ENCODE peak calls at places on chromosome 22, in eight cellular contexts. W is AG04450, P is psoas muscle, L is NCI-H2029 treated with DMSO at 0.1 percent for 48 hours, Z is aorta, I is AG09319, H is NCI-H1930, A is neural progenitor cell. O is an unnamed sample.

GRCh38 chr22:43035250-43035649 is 20.3 kb upstream of the PACSIN2 start:
- DNase-seq in A (no peak), L (no peak), W (no peak), Z (no peak), I (no peak), P (no peak), H (no peak), O (no peak)

GRCh38 chr22:29702025-29702930 is 17.5 kb upstream of the CABP7 start:
- DNase-seq in H (no peak), L (no peak), A (peak; percentile 58), Z (no peak), W (no peak), I (no peak), P (no peak), O (no peak)

GRCh38 chr22:22706253-22706940 is 62.0 kb downstream of the GGTLC2 start:
- DNase-seq in I (no peak), W (no peak), Z (no peak), L (no peak), P (no peak), A (no peak), H (no peak), O (no peak)

GRCh38 chr22:42996646-42997365 is 18.1 kb downstream of the PACSIN2 start:
- DNase-seq in Z (peak; percentile 79), A (no peak), P (no peak), I (no peak), L (no peak), H (no peak), W (no peak), O (no peak)

GRCh38 chr22:41831383-41831782 is 1.5 kb upstream of the SREBF2 start:
- DNase-seq in H (no peak), W (no peak), I (no peak), L (no peak), Z (no peak), A (no peak), P (peak; percentile 31), O (no peak)

GRCh38 chr22:47251911-47252310 is 489.5 kb downstream of the TBC1D22A start:
- DNase-seq in P (no peak), A (no peak), Z (no peak), W (no peak), I (no peak), L (no peak), H (no peak), O (no peak)

GRCh38 chr22:44439356-44440223 is 58.4 kb downstream of the RTL6 start:
- DNase-seq in W (no peak), H (no peak), Z (no peak), L (no peak), I (no peak), A (no peak), P (no peak), O (no peak)

GRCh38 chr22:44664149-44664548 is 37.9 kb upstream of the PRR5 start:
- DNase-seq in I (no peak), Z (peak; percentile 78), H (no peak), P (peak; percentile 59), W (no peak), L (no peak), A (no peak), O (no peak)

GRCh38 chr22:35609761-35610160 is 7.4 kb downstream of the MB start:
- DNase-seq in I (no peak), H (no peak), P (no peak), A (no peak), W (no peak), Z (no peak), L (no peak), O (no peak)

GRCh38 chr22:43831561-43832392 is 19.7 kb upstream of the EFCAB6 start:
- DNase-seq in W (no peak), P (no peak), I (no peak), H (no peak), A (no peak), L (no peak), Z (peak; percentile 68), O (no peak)

GRCh38 chr22:47218671-47219070 is 456.2 kb downstream of the TBC1D22A start:
- DNase-seq in I (no peak), A (no peak), W (no peak), H (no peak), P (no peak), Z (no peak), L (no peak), O (no peak)

GRCh38 chr22:49828599-49828965 is 909 bp upstream of the BRD1 start:
- DNase-seq in A (no peak), P (no peak), W (no peak), I (no peak), H (no peak), L (no peak), Z (no peak), O (no peak)

GRCh38 chr22:46854125-46854870 is 91.8 kb downstream of the TBC1D22A start:
- DNase-seq in I (no peak), A (no peak), P (no peak), Z (no peak), H (no peak), W (no peak), L (no peak), O (no peak)

GRCh38 chr22:37633693-37634504 is 5.6 kb upstream of the SH3BP1 start:
- DNase-seq in A (peak; percentile 82), H (no peak), P (peak; percentile 90), I (peak; percentile 66), L (no peak), Z (peak; percentile 93), W (peak; percentile 84), O (no peak)

GRCh38 chr22:48140261-48140660 is 1377.8 kb downstream of the TBC1D22A start:
- DNase-seq in I (no peak), P (no peak), A (no peak), Z (no peak), W (no peak), L (no peak), H (no peak), O (no peak)

GRCh38 chr22:27149886-27150529 is 492.6 kb downstream of the MIAT start:
- DNase-seq in I (no peak), H (no peak), Z (no peak), L (no peak), W (no peak), A (no peak), P (no peak), O (no peak)

GRCh38 chr22:45290410-45290936 is 5.7 kb downstream of the UPK3A start:
- DNase-seq in W (peak; percentile 39), P (peak; percentile 33), L (no peak), Z (no peak), A (peak; percentile 69), I (peak; percentile 24), H (no peak), O (no peak)

GRCh38 chr22:47967841-47968240 is 1205.4 kb downstream of the TBC1D22A start:
- DNase-seq in L (no peak), Z (no peak), H (no peak), A (no peak), I (no peak), P (no peak), W (no peak), O (no peak)

GRCh38 chr22:32204211-32204855 is 540 bp downstream of the RFPL2 start:
- DNase-seq in H (peak; percentile 63), L (peak; percentile 76), Z (no peak), W (no peak), I (no peak), P (no peak), A (peak; percentile 63), O (no peak)

GRCh38 chr22:20235453-20235991 is 32.6 kb downstream of the RTN4R start:
- DNase-seq in I (no peak), A (no peak), Z (no peak), W (no peak), H (no peak), P (no peak), L (no peak), O (no peak)

GRCh38 chr22:38802671-38803121 is 8.8 kb upstream of the DNAL4 start:
- DNase-seq in Z (no peak), L (no peak), P (peak; percentile 58), W (peak; percentile 85), H (no peak), A (peak; percentile 13), I (peak; percentile 87), O (no peak)